ENCODE peak calls at places on chromosomes 5 and 9, in eight cellular contexts. Y is tibial artery; T is tibial nerve; Z is activated CD8-positive, alpha-beta memory T cell treated with anti-CD3 and anti-CD28 coated beads, Interleukin-2, amount 50 U/mL, for 4 hours; O is Peyer's patch; I is iPS DF 19.7; M is nucleus accumbens; V is HepG2. X is an unnamed sample.

GRCh38 chr5:41641621-41642020 is 131.2 kb upstream of the PLCXD3 start:
- DNase-seq in Y (no peak), T (no peak), Z (no peak), O (no peak), I (no peak), M (no peak), V (no peak), X (no peak)

GRCh38 chr5:173832386-173832785 is 55.8 kb upstream of the CPEB4 start:
- DNase-seq in Y (no peak), T (no peak), Z (no peak), O (peak), I (no peak), M (no peak), V (no peak), X (no peak)

GRCh38 chr5:176438959-176439757 is 9.0 kb upstream of the FAF2 start:
- DNase-seq in Y (no peak), T (no peak), Z (no peak), O (no peak), I (no peak), M (no peak), V (peak), X (no peak)

GRCh38 chr5:72138943-72139467 is 31.7 kb downstream of the MAP1B start:
- DNase-seq in Y (no peak), T (no peak), Z (no peak), O (no peak), I (no peak), M (no peak), V (no peak), X (no peak)

GRCh38 chr5:73135429-73136276 is 15.3 kb downstream of the TMEM171 start:
- DNase-seq in Y (no peak), T (peak), Z (no peak), O (no peak), I (no peak), M (no peak), V (peak), X (no peak)

GRCh38 chr9:73183917-73184861 is 32.5 kb downstream of the ANXA1 start:
- DNase-seq in Y (no peak), T (no peak), Z (no peak), O (no peak), I (no peak), M (no peak), V (peak), X (no peak)

GRCh38 chr5:96893342-96893741 is 17.0 kb downstream of the ERAP2 start:
- DNase-seq in Y (no peak), T (no peak), Z (peak), O (no peak), I (no peak), M (no peak), V (no peak), X (no peak)

GRCh38 chr9:134365791-134366222 is 39.6 kb downstream of the RXRA start:
- DNase-seq in Y (peak), T (peak), Z (no peak), O (no peak), I (no peak), M (no peak), V (no peak), X (peak)

GRCh38 chr5:10145922-10146321 is 103.8 kb downstream of the ATPSCKMT start:
- DNase-seq in Y (no peak), T (no peak), Z (no peak), O (no peak), I (no peak), M (no peak), V (peak), X (no peak)

GRCh38 chr5:74478328-74478727 is 162.2 kb downstream of the ENC1 start:
- DNase-seq in Y (no peak), T (no peak), Z (no peak), O (no peak), I (no peak), M (no peak), V (no peak), X (no peak)

GRCh38 chr9:72807765-72808445 is 144.9 kb downstream of the ALDH1A1 start:
- DNase-seq in Y (no peak), T (no peak), Z (no peak), O (no peak), I (no peak), M (no peak), V (peak), X (no peak)

GRCh38 chr9:37839491-37840461 is 39.2 kb downstream of the DCAF10 start:
- DNase-seq in Y (no peak), T (no peak), Z (no peak), O (no peak), I (no peak), M (no peak), V (no peak), X (no peak)

GRCh38 chr5:139116256-139116655 is 81.9 kb downstream of the SIL1 start:
- DNase-seq in Y (no peak), T (no peak), Z (no peak), O (no peak), I (no peak), M (no peak), V (no peak), X (no peak)

GRCh38 chr9:112699230-112699629 is 18.7 kb downstream of the INIP start:
- DNase-seq in Y (no peak), T (no peak), Z (no peak), O (no peak), I (no peak), M (no peak), V (no peak), X (no peak)

GRCh38 chr5:169164481-169164925 is 136.4 kb downstream of the SLIT3 start:
- DNase-seq in Y (peak), T (no peak), Z (no peak), O (no peak), I (peak), M (no peak), V (no peak), X (no peak)

GRCh38 chr9:4891674-4892073 is 93.4 kb upstream of the JAK2 start:
- DNase-seq in Y (no peak), T (no peak), Z (no peak), O (no peak), I (no peak), M (no peak), V (no peak), X (no peak)

GRCh38 chr5:93582677-93583524 is at the start of gene NR2F1:
- DNase-seq in Y (no peak), T (peak), Z (no peak), O (no peak), I (no peak), M (no peak), V (peak), X (no peak)

GRCh38 chr5:172678902-172679301 is 37.8 kb downstream of the NEURL1B start:
- DNase-seq in Y (peak), T (no peak), Z (no peak), O (no peak), I (no peak), M (peak), V (no peak), X (peak)

GRCh38 chr9:4679268-4680177 is at the start of gene CDC37L1:
- DNase-seq in Y (peak), T (peak), Z (peak), O (peak), I (peak), M (peak), V (peak), X (peak)

GRCh38 chr5:58108507-58108906 is 351.4 kb downstream of the PLK2 start:
- DNase-seq in Y (no peak), T (no peak), Z (no peak), O (no peak), I (no peak), M (no peak), V (no peak), X (no peak)

GRCh38 chr5:143887901-143888648 is 76.1 kb downstream of the HMHB1 start:
- DNase-seq in Y (no peak), T (no peak), Z (no peak), O (no peak), I (no peak), M (no peak), V (no peak), X (no peak)

GRCh38 chr9:108074900-108075299 is 585.3 kb upstream of the KLF4 start:
- DNase-seq in Y (no peak), T (no peak), Z (no peak), O (no peak), I (no peak), M (no peak), V (no peak), X (no peak)